ENCODE peak calls at places on chromosomes 16 and 17, in eight cellular contexts. One of them, this sample, is unnamed.

GRCh38 chr17:44108440-44109311 is 14.8 kb downstream of the HDAC5 start:
- DNase-seq in head of caudate nucleus: peak
- DNase-seq in GM04503: peak
- DNase-seq in dermis microvascular lymphatic vessel endothelial cell: no peak
- DNase-seq in NCI-H1417: no peak
- DNase-seq in stimulated activated CD8-positive, alpha-beta memory T cell treated with anti-CD3 and anti-CD28 coated beads, Interleukin-4, amount 100 ng/mL, for 48 hours: no peak
- DNase-seq in T-helper 9 cell: no peak
- DNase-seq in NCI-H1694: no peak
- DNase-seq in this sample: no peak

GRCh38 chr16:35574454-35575431 is 2115.3 kb downstream of the TP53TG3F start:
- DNase-seq in NCI-H1694: no peak
- DNase-seq in stimulated activated CD8-positive, alpha-beta memory T cell treated with anti-CD3 and anti-CD28 coated beads, Interleukin-4, amount 100 ng/mL, for 48 hours: no peak
- DNase-seq in GM04503: no peak
- DNase-seq in head of caudate nucleus: no peak
- DNase-seq in dermis microvascular lymphatic vessel endothelial cell: no peak
- DNase-seq in NCI-H1417: no peak
- DNase-seq in T-helper 9 cell: no peak
- DNase-seq in this sample: no peak

GRCh38 chr17:43608313-43608712 is 53.4 kb downstream of the MEOX1 start:
- DNase-seq in GM04503: no peak
- DNase-seq in NCI-H1417: no peak
- DNase-seq in stimulated activated CD8-positive, alpha-beta memory T cell treated with anti-CD3 and anti-CD28 coated beads, Interleukin-4, amount 100 ng/mL, for 48 hours: peak
- DNase-seq in dermis microvascular lymphatic vessel endothelial cell: no peak
- DNase-seq in NCI-H1694: no peak
- DNase-seq in T-helper 9 cell: no peak
- DNase-seq in head of caudate nucleus: no peak
- DNase-seq in this sample: no peak

GRCh38 chr16:4064950-4065352 is 51.3 kb downstream of the ADCY9 start:
- DNase-seq in GM04503: no peak
- DNase-seq in stimulated activated CD8-positive, alpha-beta memory T cell treated with anti-CD3 and anti-CD28 coated beads, Interleukin-4, amount 100 ng/mL, for 48 hours: peak
- DNase-seq in NCI-H1417: no peak
- DNase-seq in T-helper 9 cell: no peak
- DNase-seq in dermis microvascular lymphatic vessel endothelial cell: no peak
- DNase-seq in head of caudate nucleus: no peak
- DNase-seq in NCI-H1694: no peak
- DNase-seq in this sample: no peak

GRCh38 chr17:21400816-21401593 is 24.8 kb downstream of the KCNJ12 start:
- DNase-seq in T-helper 9 cell: no peak
- DNase-seq in NCI-H1694: no peak
- DNase-seq in dermis microvascular lymphatic vessel endothelial cell: no peak
- DNase-seq in GM04503: no peak
- DNase-seq in stimulated activated CD8-positive, alpha-beta memory T cell treated with anti-CD3 and anti-CD28 coated beads, Interleukin-4, amount 100 ng/mL, for 48 hours: no peak
- DNase-seq in NCI-H1417: no peak
- DNase-seq in head of caudate nucleus: no peak
- DNase-seq in this sample: no peak

GRCh38 chr17:18382441-18383078 is 5.0 kb downstream of the EVPLL start:
- DNase-seq in T-helper 9 cell: no peak
- DNase-seq in NCI-H1694: no peak
- DNase-seq in head of caudate nucleus: no peak
- DNase-seq in NCI-H1417: no peak
- DNase-seq in dermis microvascular lymphatic vessel endothelial cell: no peak
- DNase-seq in GM04503: no peak
- DNase-seq in stimulated activated CD8-positive, alpha-beta memory T cell treated with anti-CD3 and anti-CD28 coated beads, Interleukin-4, amount 100 ng/mL, for 48 hours: no peak
- DNase-seq in this sample: no peak

GRCh38 chr16:86578499-86579267 is at the start of gene FOXL1:
- DNase-seq in NCI-H1417: no peak
- DNase-seq in GM04503: no peak
- DNase-seq in T-helper 9 cell: no peak
- DNase-seq in stimulated activated CD8-positive, alpha-beta memory T cell treated with anti-CD3 and anti-CD28 coated beads, Interleukin-4, amount 100 ng/mL, for 48 hours: no peak
- DNase-seq in dermis microvascular lymphatic vessel endothelial cell: no peak
- DNase-seq in head of caudate nucleus: no peak
- DNase-seq in NCI-H1694: no peak
- DNase-seq in this sample: no peak

GRCh38 chr17:9239821-9240658 is 218.7 kb downstream of the NTN1 start:
- DNase-seq in T-helper 9 cell: peak
- DNase-seq in NCI-H1694: no peak
- DNase-seq in stimulated activated CD8-positive, alpha-beta memory T cell treated with anti-CD3 and anti-CD28 coated beads, Interleukin-4, amount 100 ng/mL, for 48 hours: peak
- DNase-seq in GM04503: no peak
- DNase-seq in dermis microvascular lymphatic vessel endothelial cell: no peak
- DNase-seq in head of caudate nucleus: peak
- DNase-seq in NCI-H1417: peak
- DNase-seq in this sample: no peak

GRCh38 chr16:10552998-10553491 is 27.4 kb downstream of the EMP2 start:
- DNase-seq in NCI-H1417: no peak
- DNase-seq in head of caudate nucleus: peak
- DNase-seq in T-helper 9 cell: peak
- DNase-seq in NCI-H1694: no peak
- DNase-seq in dermis microvascular lymphatic vessel endothelial cell: no peak
- DNase-seq in stimulated activated CD8-positive, alpha-beta memory T cell treated with anti-CD3 and anti-CD28 coated beads, Interleukin-4, amount 100 ng/mL, for 48 hours: peak
- DNase-seq in GM04503: no peak
- DNase-seq in this sample: no peak

GRCh38 chr17:74478369-74479100 is 12.1 kb downstream of the CD300A start:
- DNase-seq in NCI-H1694: no peak
- DNase-seq in head of caudate nucleus: no peak
- DNase-seq in dermis microvascular lymphatic vessel endothelial cell: no peak
- DNase-seq in T-helper 9 cell: no peak
- DNase-seq in GM04503: no peak
- DNase-seq in NCI-H1417: no peak
- DNase-seq in stimulated activated CD8-positive, alpha-beta memory T cell treated with anti-CD3 and anti-CD28 coated beads, Interleukin-4, amount 100 ng/mL, for 48 hours: peak
- DNase-seq in this sample: no peak

GRCh38 chr16:72198021-72198420 is 26.1 kb upstream of the PMFBP1 start:
- DNase-seq in stimulated activated CD8-positive, alpha-beta memory T cell treated with anti-CD3 and anti-CD28 coated beads, Interleukin-4, amount 100 ng/mL, for 48 hours: no peak
- DNase-seq in T-helper 9 cell: no peak
- DNase-seq in head of caudate nucleus: peak
- DNase-seq in NCI-H1694: peak
- DNase-seq in dermis microvascular lymphatic vessel endothelial cell: peak
- DNase-seq in GM04503: peak
- DNase-seq in NCI-H1417: peak
- DNase-seq in this sample: peak

GRCh38 chr17:73404246-73404645 is 92.4 kb upstream of the CDC42EP4 start:
- DNase-seq in GM04503: no peak
- DNase-seq in NCI-H1417: no peak
- DNase-seq in dermis microvascular lymphatic vessel endothelial cell: no peak
- DNase-seq in stimulated activated CD8-positive, alpha-beta memory T cell treated with anti-CD3 and anti-CD28 coated beads, Interleukin-4, amount 100 ng/mL, for 48 hours: no peak
- DNase-seq in NCI-H1694: no peak
- DNase-seq in T-helper 9 cell: no peak
- DNase-seq in head of caudate nucleus: no peak
- DNase-seq in this sample: peak

GRCh38 chr16:53743149-53743566 is 39.2 kb downstream of the FTO start:
- DNase-seq in NCI-H1694: no peak
- DNase-seq in T-helper 9 cell: no peak
- DNase-seq in stimulated activated CD8-positive, alpha-beta memory T cell treated with anti-CD3 and anti-CD28 coated beads, Interleukin-4, amount 100 ng/mL, for 48 hours: peak
- DNase-seq in NCI-H1417: peak
- DNase-seq in GM04503: no peak
- DNase-seq in head of caudate nucleus: no peak
- DNase-seq in dermis microvascular lymphatic vessel endothelial cell: no peak
- DNase-seq in this sample: peak

GRCh38 chr17:71792966-71793365 is 327.9 kb upstream of the SOX9 start:
- DNase-seq in stimulated activated CD8-positive, alpha-beta memory T cell treated with anti-CD3 and anti-CD28 coated beads, Interleukin-4, amount 100 ng/mL, for 48 hours: no peak
- DNase-seq in T-helper 9 cell: no peak
- DNase-seq in GM04503: peak
- DNase-seq in dermis microvascular lymphatic vessel endothelial cell: no peak
- DNase-seq in head of caudate nucleus: no peak
- DNase-seq in NCI-H1694: no peak
- DNase-seq in NCI-H1417: no peak
- DNase-seq in this sample: no peak

GRCh38 chr16:88287219-88287618 is 95.5 kb upstream of the ZNF469 start:
- DNase-seq in GM04503: no peak
- DNase-seq in NCI-H1417: no peak
- DNase-seq in dermis microvascular lymphatic vessel endothelial cell: no peak
- DNase-seq in head of caudate nucleus: no peak
- DNase-seq in NCI-H1694: peak
- DNase-seq in T-helper 9 cell: no peak
- DNase-seq in stimulated activated CD8-positive, alpha-beta memory T cell treated with anti-CD3 and anti-CD28 coated beads, Interleukin-4, amount 100 ng/mL, for 48 hours: peak
- DNase-seq in this sample: no peak

GRCh38 chr17:30379303-30380105 is 777 bp downstream of the CPD start:
- DNase-seq in dermis microvascular lymphatic vessel endothelial cell: no peak
- DNase-seq in stimulated activated CD8-positive, alpha-beta memory T cell treated with anti-CD3 and anti-CD28 coated beads, Interleukin-4, amount 100 ng/mL, for 48 hours: peak
- DNase-seq in T-helper 9 cell: peak
- DNase-seq in GM04503: no peak
- DNase-seq in NCI-H1417: peak
- DNase-seq in NCI-H1694: no peak
- DNase-seq in head of caudate nucleus: no peak
- DNase-seq in this sample: peak

GRCh38 chr17:64063766-64064224 is 43.4 kb upstream of the ICAM2 start:
- DNase-seq in GM04503: no peak
- DNase-seq in dermis microvascular lymphatic vessel endothelial cell: peak
- DNase-seq in T-helper 9 cell: peak
- DNase-seq in head of caudate nucleus: peak
- DNase-seq in stimulated activated CD8-positive, alpha-beta memory T cell treated with anti-CD3 and anti-CD28 coated beads, Interleukin-4, amount 100 ng/mL, for 48 hours: peak
- DNase-seq in NCI-H1694: no peak
- DNase-seq in NCI-H1417: peak
- DNase-seq in this sample: peak

GRCh38 chr16:15765880-15766279 is 90.9 kb downstream of the MYH11 start:
- DNase-seq in GM04503: no peak
- DNase-seq in stimulated activated CD8-positive, alpha-beta memory T cell treated with anti-CD3 and anti-CD28 coated beads, Interleukin-4, amount 100 ng/mL, for 48 hours: peak
- DNase-seq in T-helper 9 cell: no peak
- DNase-seq in dermis microvascular lymphatic vessel endothelial cell: peak
- DNase-seq in NCI-H1417: peak
- DNase-seq in NCI-H1694: peak
- DNase-seq in head of caudate nucleus: no peak
- DNase-seq in this sample: peak

GRCh38 chr16:85276258-85276657 is 164.0 kb upstream of the CIBAR2 start:
- DNase-seq in NCI-H1694: no peak
- DNase-seq in head of caudate nucleus: no peak
- DNase-seq in stimulated activated CD8-positive, alpha-beta memory T cell treated with anti-CD3 and anti-CD28 coated beads, Interleukin-4, amount 100 ng/mL, for 48 hours: no peak
- DNase-seq in dermis microvascular lymphatic vessel endothelial cell: no peak
- DNase-seq in NCI-H1417: no peak
- DNase-seq in GM04503: no peak
- DNase-seq in T-helper 9 cell: no peak
- DNase-seq in this sample: no peak

GRCh38 chr16:74608944-74609343 is 2.0 kb upstream of the GLG1 start:
- DNase-seq in NCI-H1694: no peak
- DNase-seq in head of caudate nucleus: no peak
- DNase-seq in dermis microvascular lymphatic vessel endothelial cell: no peak
- DNase-seq in GM04503: no peak
- DNase-seq in NCI-H1417: no peak
- DNase-seq in stimulated activated CD8-positive, alpha-beta memory T cell treated with anti-CD3 and anti-CD28 coated beads, Interleukin-4, amount 100 ng/mL, for 48 hours: peak
- DNase-seq in T-helper 9 cell: peak
- DNase-seq in this sample: no peak

GRCh38 chr17:21013983-21014382 is 28.8 kb downstream of the USP22 start:
- DNase-seq in stimulated activated CD8-positive, alpha-beta memory T cell treated with anti-CD3 and anti-CD28 coated beads, Interleukin-4, amount 100 ng/mL, for 48 hours: no peak
- DNase-seq in NCI-H1694: no peak
- DNase-seq in head of caudate nucleus: no peak
- DNase-seq in GM04503: no peak
- DNase-seq in NCI-H1417: no peak
- DNase-seq in T-helper 9 cell: no peak
- DNase-seq in dermis microvascular lymphatic vessel endothelial cell: no peak
- DNase-seq in this sample: no peak

GRCh38 chr16:57590654-57591085 is 37.8 kb upstream of the ADGRG1 start:
- DNase-seq in stimulated activated CD8-positive, alpha-beta memory T cell treated with anti-CD3 and anti-CD28 coated beads, Interleukin-4, amount 100 ng/mL, for 48 hours: no peak
- DNase-seq in NCI-H1694: no peak
- DNase-seq in T-helper 9 cell: no peak
- DNase-seq in NCI-H1417: no peak
- DNase-seq in dermis microvascular lymphatic vessel endothelial cell: peak
- DNase-seq in GM04503: peak
- DNase-seq in head of caudate nucleus: no peak
- DNase-seq in this sample: no peak

GRCh38 chr16:14374451-14375131 is 255.5 kb downstream of the PARN start:
- DNase-seq in T-helper 9 cell: no peak
- DNase-seq in GM04503: no peak
- DNase-seq in head of caudate nucleus: no peak
- DNase-seq in NCI-H1694: no peak
- DNase-seq in stimulated activated CD8-positive, alpha-beta memory T cell treated with anti-CD3 and anti-CD28 coated beads, Interleukin-4, amount 100 ng/mL, for 48 hours: no peak
- DNase-seq in NCI-H1417: no peak
- DNase-seq in dermis microvascular lymphatic vessel endothelial cell: no peak
- DNase-seq in this sample: no peak

GRCh38 chr17:76517638-76518038 is 16.4 kb upstream of the RHBDF2 start:
- DNase-seq in head of caudate nucleus: no peak
- DNase-seq in NCI-H1694: no peak
- DNase-seq in T-helper 9 cell: no peak
- DNase-seq in NCI-H1417: no peak
- DNase-seq in stimulated activated CD8-positive, alpha-beta memory T cell treated with anti-CD3 and anti-CD28 coated beads, Interleukin-4, amount 100 ng/mL, for 48 hours: no peak
- DNase-seq in dermis microvascular lymphatic vessel endothelial cell: no peak
- DNase-seq in GM04503: no peak
- DNase-seq in this sample: no peak

GRCh38 chr17:48420823-48421222 is 9.2 kb downstream of the SKAP1 start:
- DNase-seq in NCI-H1417: no peak
- DNase-seq in T-helper 9 cell: no peak
- DNase-seq in GM04503: no peak
- DNase-seq in dermis microvascular lymphatic vessel endothelial cell: no peak
- DNase-seq in head of caudate nucleus: no peak
- DNase-seq in NCI-H1694: no peak
- DNase-seq in stimulated activated CD8-positive, alpha-beta memory T cell treated with anti-CD3 and anti-CD28 coated beads, Interleukin-4, amount 100 ng/mL, for 48 hours: no peak
- DNase-seq in this sample: no peak